ENCODE peak calls at places on chromosome 20, in seven cellular contexts. V is stomach, X is esophagus muscularis mucosa, Z is upper lobe of left lung, A is A549, N is HepG2, F is sigmoid colon. O is an unnamed sample.

GRCh38 chr20:32057785-32058184 is 5.7 kb downstream of the HCK start:
- DNase-seq in V (no peak), X (no peak), Z (no peak), A (no peak), N (no peak), F (no peak), O (no peak)

GRCh38 chr20:50172347-50173013 is 18.1 kb upstream of the CEBPB start:
- DNase-seq in V (peak; percentile 88), X (peak; percentile 94), Z (peak; percentile 93), A (peak; percentile 91), N (peak; percentile 97), F (peak; percentile 96), O (peak; percentile 93)

GRCh38 chr20:400121-400450 is 8.0 kb upstream of the RBCK1 start:
- DNase-seq in V (no peak), X (no peak), Z (no peak), A (no peak), N (peak; percentile 83), F (no peak), O (no peak)

GRCh38 chr20:57990396-57990987 is 238.0 kb downstream of the ANKRD60 start:
- DNase-seq in V (no peak), X (no peak), Z (no peak), A (no peak), N (no peak), F (no peak), O (no peak)

GRCh38 chr20:6665621-6666345 is 101.7 kb upstream of the BMP2 start:
- DNase-seq in V (no peak), X (peak; percentile 31), Z (no peak), A (no peak), N (peak; percentile 10), F (no peak), O (no peak)

GRCh38 chr20:37777556-37777955 is 83.7 kb downstream of the CTNNBL1 start:
- DNase-seq in V (no peak), X (no peak), Z (no peak), A (no peak), N (no peak), F (no peak), O (no peak)

GRCh38 chr20:32168184-32168910 is 39.2 kb downstream of the PLAGL2 start:
- DNase-seq in V (no peak), X (no peak), Z (no peak), A (no peak), N (peak; percentile 49), F (peak; percentile 12), O (no peak)

GRCh38 chr20:61218886-61219480 is 33.1 kb upstream of the CDH4 start:
- DNase-seq in V (no peak), X (no peak), Z (no peak), A (no peak), N (no peak), F (no peak), O (no peak)

GRCh38 chr20:60345106-60345505 is 386.9 kb downstream of the CDH26 start:
- DNase-seq in V (no peak), X (no peak), Z (no peak), A (no peak), N (no peak), F (no peak), O (no peak)

GRCh38 chr20:35731862-35732643 is 10.0 kb downstream of the RBM39 start:
- DNase-seq in V (no peak), X (no peak), Z (no peak), A (no peak), N (no peak), F (no peak), O (no peak)
- H3K4me1 ChIP-seq in V (peaks cover 56% of the 10 kb centered on the region), X (peaks cover 84% of the 10 kb centered on the region), Z (peaks cover 67% of the 10 kb centered on the region), A (peaks cover 59% of the 10 kb centered on the region), N (peaks cover 65% of the 10 kb centered on the region), F (no peaks in the 10 kb centered on the region), O (peaks cover 71% of the 10 kb centered on the region)

GRCh38 chr20:51198876-51199523 is 176.1 kb upstream of the KCNG1 start:
- DNase-seq in V (no peak), X (no peak), Z (no peak), A (no peak), N (no peak), F (no peak), O (no peak)

GRCh38 chr20:51195990-51196389 is 173.1 kb upstream of the KCNG1 start:
- DNase-seq in V (no peak), X (no peak), Z (no peak), A (no peak), N (no peak), F (no peak), O (no peak)

GRCh38 chr20:51198238-51198637 is 175.3 kb upstream of the KCNG1 start:
- DNase-seq in V (no peak), X (no peak), Z (no peak), A (no peak), N (no peak), F (no peak), O (no peak)

GRCh38 chr20:51195419-51195901 is 172.6 kb upstream of the KCNG1 start:
- DNase-seq in V (no peak), X (no peak), Z (no peak), A (no peak), N (no peak), F (no peak), O (no peak)

DNA sequence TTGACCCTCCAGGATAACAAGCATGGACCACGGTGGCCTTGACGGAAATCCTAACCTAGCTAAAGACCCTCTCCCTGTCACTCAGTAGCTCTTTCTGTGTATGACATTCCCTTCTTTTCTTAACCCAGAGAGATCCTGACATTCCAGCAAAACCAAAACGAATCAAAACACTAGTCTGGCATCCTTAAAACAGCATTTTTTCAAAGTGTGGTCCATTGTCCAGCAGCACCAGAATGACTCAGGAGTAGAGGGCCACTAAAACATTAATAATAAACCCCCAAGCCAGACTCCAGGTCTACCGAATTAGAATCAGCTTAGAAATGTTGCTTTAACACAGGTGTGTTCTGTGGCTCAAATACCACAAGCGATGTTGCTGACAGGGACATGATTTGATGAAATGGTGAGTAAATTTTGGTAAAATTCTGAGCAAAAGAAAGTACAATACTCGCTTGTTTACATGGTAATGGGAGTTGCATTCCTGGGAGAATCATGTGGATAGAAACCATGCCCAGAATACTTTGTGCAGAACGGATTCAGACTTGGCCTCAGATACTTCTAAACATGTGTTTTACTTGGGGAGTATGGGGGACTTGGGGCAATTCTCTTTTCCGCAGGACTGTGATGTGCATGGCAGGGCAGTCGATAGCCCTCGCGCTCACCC is 174.2 kb upstream of the KCNG1 start:
- DNase-seq in V (no peak), X (no peak), Z (no peak), A (no peak), N (no peak), F (no peak), O (no peak)
- TF ChIP-seq EP300 in V (no peak), X (no peak), Z (no peak), A (no peak), N (no peak), F (no peak), O (no peak)

DNA sequence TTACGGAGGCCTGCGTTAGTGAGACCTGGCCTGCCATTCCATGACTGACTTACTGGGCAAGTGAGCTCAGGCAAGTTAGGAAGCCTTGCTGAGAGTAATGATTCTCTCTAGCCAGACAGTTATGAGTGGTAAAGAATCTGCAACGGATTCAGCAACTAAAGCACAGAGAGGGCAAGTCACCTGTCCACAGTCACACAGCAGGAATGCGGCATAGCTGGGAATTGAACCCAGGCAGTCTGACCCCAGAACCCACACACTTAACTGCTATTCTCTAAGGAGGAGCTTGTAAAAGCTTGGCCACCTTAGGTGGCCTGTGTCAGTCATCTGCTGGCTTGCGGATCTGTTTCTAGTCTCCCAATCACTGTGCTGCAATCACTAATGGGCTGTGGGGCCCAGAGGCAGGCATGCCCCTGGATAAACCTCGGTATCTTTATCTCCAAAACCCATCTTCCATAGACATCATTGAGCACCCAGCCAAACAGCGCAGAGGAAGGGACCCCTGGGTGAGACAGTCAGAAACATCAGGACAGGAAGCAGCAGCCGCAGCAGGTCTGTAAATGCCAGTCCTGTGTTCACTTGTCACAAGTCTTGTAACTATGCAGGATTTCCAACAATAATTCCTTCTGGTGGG is 215.9 kb upstream of the KCNG1 start:
- DNase-seq in V (no peak), X (no peak), Z (no peak), A (no peak), N (no peak), F (no peak), O (no peak)
- TF ChIP-seq POLR2A in V (no peak), X (no peak), Z (no peak), A (no peak), N (no peak), F (no peak), O (no peak)

GRCh38 chr20:63238491-63239126 is 2.9 kb downstream of the BIRC7 start:
- DNase-seq in V (no peak), X (no peak), Z (peak; percentile 50), A (peak; percentile 56), N (no peak), F (no peak), O (no peak)
- H3K4me1 ChIP-seq in V (no peaks in the 10 kb centered on the region), X (no peaks in the 10 kb centered on the region), Z (no peaks in the 10 kb centered on the region), A (peaks cover 72% of the 10 kb centered on the region), N (peaks cover 41% of the 10 kb centered on the region), F (no peaks in the 10 kb centered on the region), O (peaks cover 10% of the 10 kb centered on the region)

DNA sequence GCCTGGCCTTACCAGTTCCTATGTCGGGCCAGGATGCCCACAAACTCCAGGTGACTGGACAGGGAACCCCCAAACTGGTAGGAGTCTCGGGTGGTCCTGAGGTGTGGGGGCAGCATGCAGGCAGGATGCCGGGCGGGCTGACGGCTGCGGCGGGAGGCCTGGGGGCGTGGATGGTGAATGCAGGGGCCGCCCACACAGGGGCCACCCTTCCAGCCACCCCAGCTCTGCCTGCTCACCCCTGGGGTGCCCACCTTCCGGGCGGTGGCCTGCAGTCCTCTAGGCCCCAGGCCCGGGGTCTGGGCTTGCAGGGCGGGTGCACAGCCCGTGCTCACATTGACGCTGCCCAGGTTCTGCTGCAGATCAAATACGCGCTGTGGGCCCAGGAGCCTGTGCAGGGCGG is 8.4 kb downstream of the ADRM1 start:
- DNase-seq in V (no peak), X (no peak), Z (no peak), A (no peak), N (no peak), F (no peak), O (no peak)
- TF ChIP-seq EP300 in V (no peak), X (no peak), Z (no peak), A (no peak), N (no peak), F (no peak), O (no peak)

GRCh38 chr20:33555755-33556154 is 65.9 kb downstream of the CBFA2T2 start:
- DNase-seq in V (no peak), X (no peak), Z (no peak), A (no peak), N (peak; percentile 52), F (no peak), O (no peak)

GRCh38 chr20:33556237-33556636 is 66.3 kb downstream of the CBFA2T2 start:
- DNase-seq in V (no peak), X (no peak), Z (no peak), A (no peak), N (no peak), F (no peak), O (no peak)

GRCh38 chr20:33552519-33552918 is 62.6 kb downstream of the CBFA2T2 start:
- DNase-seq in V (no peak), X (no peak), Z (no peak), A (no peak), N (no peak), F (no peak), O (no peak)

GRCh38 chr20:33551778-33552177 is 61.9 kb downstream of the CBFA2T2 start:
- DNase-seq in V (no peak), X (no peak), Z (no peak), A (no peak), N (no peak), F (no peak), O (no peak)

GRCh38 chr20:33554914-33555420 is 65.1 kb downstream of the CBFA2T2 start:
- DNase-seq in V (no peak), X (no peak), Z (no peak), A (peak; percentile 91), N (peak; percentile 98), F (no peak), O (no peak)
- TF ChIP-seq POLR2A in V (no peak), X (no peak), Z (no peak), A (no peak), N (peak; percentile 62), F (no peak), O (no peak)

O was measured in suprapubic skin.